ENCODE peak calls at places on chromosomes 5 and 9, in five cellular contexts. E, Z, R, T and J are unnamed samples.
A peak's percentile ranks its signal among the peaks of the same experiment; 100 is the strongest.

GRCh38 chr5:76303917-76304316 is 99.2 kb upstream of the IQGAP2 start:
- DNase-seq in T (no peak), E (no peak), R (peak; percentile 19), Z (no peak), J (no peak)

GRCh38 chr9:95840096-95840495 is 35.4 kb upstream of the ERCC6L2 start:
- DNase-seq in E (no peak), Z (no peak), T (no peak), R (no peak), J (peak; percentile 11)

GRCh38 chr5:23352437-23352836 is 155.0 kb upstream of the PRDM9 start:
- DNase-seq in T (no peak), E (no peak), Z (peak; percentile 15), R (no peak), J (peak; percentile 43)

GRCh38 chr5:37668524-37669047 is 171.3 kb downstream of the GDNF start:
- DNase-seq in E (peak; percentile 100), Z (peak; percentile 90), R (peak; percentile 58), T (peak; percentile 100), J (no peak)

GRCh38 chr9:134515026-134515821 is 126.4 kb upstream of the COL5A1 start:
- DNase-seq in Z (no peak), E (peak; percentile 49), T (peak; percentile 58), R (no peak), J (no peak)

GRCh38 chr5:176781638-176782570 is 28.5 kb upstream of the UNC5A start:
- DNase-seq in T (no peak), Z (no peak), E (no peak), R (no peak), J (no peak)

GRCh38 chr5:96324708-96325107 is 108.3 kb downstream of the PCSK1 start:
- DNase-seq in Z (peak; percentile 22), T (peak; percentile 96), R (no peak), E (peak; percentile 84), J (no peak)

GRCh38 chr9:2722715-2723114 is 5.4 kb downstream of the KCNV2 start:
- DNase-seq in E (peak; percentile 78), T (peak; percentile 59), R (peak; percentile 75), Z (peak; percentile 7), J (peak; percentile 55)

GRCh38 chr5:118919016-118919415 is 69.3 kb downstream of the DTWD2 start:
- DNase-seq in R (no peak), Z (no peak), E (no peak), T (peak; percentile 67), J (no peak)

GRCh38 chr9:136024696-136025316 is 63.6 kb upstream of the UBAC1 start:
- DNase-seq in E (no peak), R (no peak), Z (no peak), T (no peak), J (no peak)

GRCh38 chr5:38453506-38453905 is 102.9 kb downstream of the LIFR start:
- DNase-seq in E (no peak), R (no peak), Z (no peak), T (no peak), J (peak; percentile 90)

GRCh38 chr5:40680741-40681350 is 1.1 kb downstream of the PTGER4 start:
- DNase-seq in R (no peak), T (no peak), E (no peak), Z (no peak), J (no peak)

GRCh38 chr5:173646684-173647083 is 30.2 kb upstream of the BOD1 start:
- DNase-seq in R (no peak), Z (no peak), T (no peak), E (no peak), J (no peak)

GRCh38 chr5:149740866-149741459 is 10.9 kb downstream of the PPARGC1B start:
- DNase-seq in Z (no peak), E (no peak), R (no peak), T (no peak), J (no peak)
- H4K20me1 ChIP-seq in Z (no peaks in the 10 kb centered on the region), E (no peaks in the 10 kb centered on the region), R (no peaks in the 10 kb centered on the region), T (no peaks in the 10 kb centered on the region), J (peaks cover 28% of the 10 kb centered on the region)

GRCh38 chr9:81318571-81318970 is 370.8 kb downstream of the TLE1 start:
- DNase-seq in E (peak; percentile 78), Z (peak; percentile 12), R (no peak), T (peak; percentile 72), J (no peak)
- H3K4me2 ChIP-seq in E (no peak overlapping the region), Z (no peak overlapping the region), R (no peak overlapping the region), T (no peak overlapping the region), J (no peak overlapping the region)

GRCh38 chr5:131867524-131867923 is 70.7 kb upstream of the FNIP1 start:
- DNase-seq in T (no peak), Z (no peak), E (no peak), R (no peak), J (no peak)

DNA sequence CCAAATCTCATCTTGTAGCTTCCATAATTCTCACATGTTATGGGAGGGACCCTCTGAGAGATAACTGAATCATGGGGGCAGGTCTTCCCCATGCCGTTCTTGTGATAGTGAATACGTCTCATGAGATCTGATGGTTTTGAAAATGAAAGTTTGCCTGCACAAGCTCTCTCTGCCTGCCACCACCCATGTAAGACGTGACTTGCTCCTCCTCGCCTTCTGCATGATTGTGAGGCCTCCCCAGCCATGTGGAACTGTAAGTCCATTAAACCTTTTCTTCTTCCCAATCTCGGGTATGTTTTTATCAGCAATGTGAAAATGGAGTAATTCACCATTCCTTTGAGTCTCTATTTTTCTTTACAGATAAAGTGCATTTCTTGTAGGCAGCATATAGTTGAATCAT is 66.9 kb upstream of the FNIP1 start:
- DNase-seq in T (no peak), R (no peak), E (no peak), Z (no peak), J (no peak)
- H3K4me1 ChIP-seq in T (no peaks in the 10 kb centered on the region), R (no peaks in the 10 kb centered on the region), E (no peaks in the 10 kb centered on the region), Z (no peaks in the 10 kb centered on the region), J (no peaks in the 10 kb centered on the region)

DNA sequence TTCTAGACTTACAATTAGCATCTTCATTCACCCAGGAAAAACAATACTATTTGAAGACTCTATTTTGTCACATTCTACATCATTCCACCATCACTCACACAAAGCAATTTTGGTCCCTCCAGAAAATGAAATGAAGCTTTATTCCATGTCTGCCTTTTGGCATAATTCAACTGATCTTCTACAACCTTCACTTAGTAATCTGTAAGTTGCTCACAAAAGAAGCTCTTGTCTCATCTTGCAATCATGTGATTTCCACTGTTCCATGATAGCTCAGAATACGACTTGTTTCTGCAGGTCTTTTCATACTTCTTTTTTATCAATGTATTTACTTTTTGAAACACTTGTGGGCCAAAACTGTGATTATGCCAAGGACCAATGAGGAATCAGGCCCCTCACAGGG is 261.9 kb upstream of the NR4A3 start:
- DNase-seq in T (no peak), Z (no peak), R (no peak), E (no peak), J (no peak)
- H4K20me1 ChIP-seq in T (no peaks in the 10 kb centered on the region), Z (no peaks in the 10 kb centered on the region), R (no peaks in the 10 kb centered on the region), E (no peaks in the 10 kb centered on the region), J (no peaks in the 10 kb centered on the region)

DNA sequence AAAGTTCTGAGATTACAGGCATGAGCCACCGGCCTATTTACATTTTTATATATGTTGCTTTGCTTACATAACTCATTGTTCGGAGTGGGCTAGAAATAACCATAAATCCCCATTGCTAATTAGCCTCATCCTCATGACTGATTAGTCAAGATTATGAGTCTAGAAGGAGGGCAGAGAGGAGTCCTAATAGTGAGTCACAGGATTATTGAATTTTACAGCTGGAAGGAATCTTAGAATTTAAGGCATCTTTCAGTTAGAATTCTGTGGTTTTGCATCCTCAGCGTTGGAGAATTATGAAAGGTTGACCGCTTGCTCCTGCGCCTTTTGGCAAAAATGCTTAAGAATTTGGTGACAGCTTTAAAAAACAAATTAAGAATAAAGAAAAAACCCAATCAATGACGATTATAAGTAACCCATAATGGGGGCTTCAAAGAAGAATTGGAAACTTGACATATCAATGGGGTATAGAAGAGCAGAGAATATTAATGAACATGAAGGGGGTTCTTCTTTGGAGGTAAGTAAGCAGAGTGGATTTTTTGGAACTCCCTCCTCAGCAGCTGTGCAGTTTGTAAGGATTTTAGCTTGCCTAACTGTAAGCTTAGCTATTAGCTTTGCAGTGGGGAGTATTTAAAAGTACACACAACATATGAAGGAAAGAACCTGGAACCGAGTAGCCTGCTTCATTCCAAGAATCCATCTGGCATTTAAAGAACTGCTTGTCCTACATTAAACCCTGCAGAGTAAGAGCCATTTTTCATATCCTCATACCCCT is 2.4 kb upstream of the PBX3 start:
- DNase-seq in Z (no peak), R (no peak), T (peak; percentile 79), E (peak; percentile 92), J (no peak)
- H3K4me2 ChIP-seq in Z (no peak overlapping the region), R (peak overlapping the region; percentile 89), T (peak overlapping the region; percentile 23), E (peak overlapping the region; percentile 93), J (peak overlapping the region; percentile 91)

GRCh38 chr5:1515311-1515920 is 8.3 kb downstream of the LPCAT1 start:
- DNase-seq in T (no peak), Z (no peak), R (no peak), E (no peak), J (no peak)

GRCh38 chr5:1512541-1513291 is 11.0 kb downstream of the LPCAT1 start:
- DNase-seq in Z (no peak), E (no peak), R (no peak), T (no peak), J (no peak)

GRCh38 chr5:1511651-1512540 is 11.9 kb downstream of the LPCAT1 start:
- DNase-seq in E (peak; percentile 37), Z (no peak), T (peak; percentile 55), R (no peak), J (peak; percentile 60)

GRCh38 chr5:1514027-1514818 is 9.5 kb downstream of the LPCAT1 start:
- DNase-seq in Z (no peak), E (no peak), R (no peak), T (no peak), J (no peak)

GRCh38 chr5:1513326-1514026 is 10.3 kb downstream of the LPCAT1 start:
- DNase-seq in Z (no peak), E (no peak), T (no peak), R (no peak), J (no peak)
- H3K4me1 ChIP-seq in Z (peaks cover 57% of the 10 kb centered on the region), E (peaks cover 30% of the 10 kb centered on the region), T (peaks cover 33% of the 10 kb centered on the region), R (peaks cover 29% of the 10 kb centered on the region), J (no peaks in the 10 kb centered on the region)